ENCODE peak calls at places on chromosomes 13 and 19, in seven cellular contexts. U is neural crest cell; H is choroid plexus epithelial cell; R is hepatic stellate cell; A is activated CD8-positive, alpha-beta memory T cell treated with anti-CD3 and anti-CD28 coated beads, Interleukin-2, amount 50 U/mL, for 4 hours; N is heart left ventricle; P is activated naive CD8-positive, alpha-beta T cell treated with anti-CD3 and anti-CD28 coated beads, Interleukin-2, amount 50 U/mL, for 24 hours. T is an unnamed sample.

GRCh38 chr13:75993823-75994222 is 357.7 kb downstream of the LMO7 start:
- DNase-seq in H (no peak), N (no peak), P (no peak), U (no peak), A (no peak), R (no peak), T (no peak)

GRCh38 chr13:66224644-66225043 is 1005.5 kb downstream of the PCDH9 start:
- DNase-seq in A (no peak), H (no peak), U (no peak), P (no peak), N (no peak), R (no peak), T (no peak)

GRCh38 chr19:920051-920857 is 3.1 kb downstream of the KISS1R start:
- DNase-seq in P (peak; percentile 71), A (peak; percentile 67), H (no peak), N (no peak), U (no peak), R (no peak), T (peak; percentile 89)

GRCh38 chr13:26978081-26978860 is 193.3 kb downstream of the USP12 start:
- DNase-seq in H (no peak), P (no peak), A (no peak), U (no peak), N (no peak), R (no peak), T (no peak)

GRCh38 chr13:95122063-95122462 is 179.2 kb downstream of the ABCC4 start:
- DNase-seq in N (no peak), P (no peak), A (no peak), R (no peak), H (no peak), U (no peak), T (no peak)

GRCh38 chr13:112253631-112254030 is 122.5 kb upstream of the SPACA7 start:
- DNase-seq in U (no peak), R (no peak), P (no peak), A (no peak), N (no peak), H (no peak), T (no peak)

GRCh38 chr13:89465366-89465765 is 1794.2 kb downstream of the SLITRK5 start:
- DNase-seq in U (no peak), H (peak; percentile 91), R (no peak), N (no peak), P (no peak), A (no peak), T (no peak)

GRCh38 chr13:56773148-56773547 is 367.6 kb upstream of the PRR20A start:
- DNase-seq in U (no peak), P (no peak), N (no peak), R (no peak), H (no peak), A (no peak), T (no peak)

GRCh38 chr19:44635581-44636438 is 7.9 kb upstream of the PVR start:
- DNase-seq in H (peak; percentile 53), U (no peak), P (no peak), R (peak; percentile 37), N (no peak), A (no peak), T (no peak)

GRCh38 chr13:62418872-62419271 is 1003.2 kb upstream of the PCDH20 start:
- DNase-seq in P (no peak), A (no peak), R (no peak), H (peak; percentile 4), N (no peak), U (no peak), T (no peak)

GRCh38 chr13:108437496-108437895 is 168.0 kb downstream of the TNFSF13B start:
- DNase-seq in A (no peak), R (no peak), U (no peak), H (peak; percentile 39), N (no peak), P (no peak), T (no peak)

GRCh38 chr19:21843081-21843480 is 7.1 kb upstream of the ZNF43 start:
- DNase-seq in P (no peak), A (no peak), R (no peak), H (no peak), U (no peak), N (no peak), T (no peak)

GRCh38 chr19:12484011-12484370 is 625 bp downstream of the ZNF709 start:
- DNase-seq in R (peak; percentile 11), U (no peak), N (no peak), A (no peak), H (peak; percentile 7), P (no peak), T (no peak)

GRCh38 chr19:2186071-2186846 is 22.5 kb downstream of the DOT1L start:
- DNase-seq in N (peak; percentile 92), H (peak; percentile 91), P (no peak), U (no peak), R (peak; percentile 99), A (no peak), T (no peak)